ENCODE peak calls at places on chromosomes 6 and 20, in seven cellular contexts. E is sigmoid colon, S is keratinocyte, W is upper lobe of left lung, Z is choroid plexus epithelial cell, O is pancreas, Y is body of pancreas. Q is an unnamed sample.

GRCh38 chr6:104326173-104327001 is 533.3 kb downstream of the HACE1 start:
- DNase-seq in E (no peak), S (no peak), W (no peak), Z (peak), O (peak), Y (no peak), Q (peak)

GRCh38 chr6:113786168-113786567 is 71.0 kb upstream of the MARCKS start:
- DNase-seq in E (no peak), S (no peak), W (no peak), Z (no peak), O (no peak), Y (no peak), Q (peak)

GRCh38 chr20:11499235-11499634 is 418.5 kb upstream of the BTBD3 start:
- DNase-seq in E (no peak), S (no peak), W (no peak), Z (no peak), O (no peak), Y (no peak), Q (no peak)

GRCh38 chr20:29326376-29327070 is 1930.9 kb upstream of the DEFB115 start:
- DNase-seq in E (no peak), S (no peak), W (peak), Z (no peak), O (no peak), Y (no peak), Q (no peak)

GRCh38 chr6:7909323-7910276 is 988 bp downstream of the TXNDC5 start:
- DNase-seq in E (no peak), S (no peak), W (peak), Z (peak), O (peak), Y (peak), Q (no peak)

GRCh38 chr6:154995241-154996162 is at the start of gene TIAM2:
- DNase-seq in E (no peak), S (no peak), W (peak), Z (no peak), O (no peak), Y (no peak), Q (no peak)

GRCh38 chr6:74268821-74269600 is 573.0 kb downstream of the CD109 start:
- DNase-seq in E (no peak), S (no peak), W (no peak), Z (no peak), O (no peak), Y (no peak), Q (no peak)

GRCh38 chr20:16803965-16804792 is 56.0 kb downstream of the OTOR start:
- DNase-seq in E (peak), S (no peak), W (no peak), Z (peak), O (peak), Y (peak), Q (no peak)

GRCh38 chr6:133099573-133099972 is 141.6 kb upstream of the EYA4 start:
- DNase-seq in E (no peak), S (peak), W (no peak), Z (peak), O (no peak), Y (no peak), Q (peak)

GRCh38 chr6:143765422-143766184 is 77.5 kb upstream of the LTV1 start:
- DNase-seq in E (no peak), S (no peak), W (no peak), Z (no peak), O (no peak), Y (no peak), Q (no peak)

GRCh38 chr20:58546756-58547526 is 31.7 kb upstream of the APCDD1L start:
- DNase-seq in E (no peak), S (no peak), W (no peak), Z (no peak), O (no peak), Y (no peak), Q (no peak)

GRCh38 chr20:49140834-49141233 is 47.3 kb downstream of the STAU1 start:
- DNase-seq in E (no peak), S (no peak), W (no peak), Z (no peak), O (no peak), Y (no peak), Q (no peak)

GRCh38 chr6:154617175-154617574 is 106.7 kb upstream of the CNKSR3 start:
- DNase-seq in E (no peak), S (no peak), W (no peak), Z (peak), O (no peak), Y (no peak), Q (no peak)

GRCh38 chr6:920512-920911 is 227.6 kb upstream of the EXOC2 start:
- DNase-seq in E (no peak), S (no peak), W (no peak), Z (no peak), O (no peak), Y (no peak), Q (no peak)

GRCh38 chr6:29887819-29888581 is 54.3 kb upstream of the HLA-A start:
- DNase-seq in E (peak), S (peak), W (peak), Z (peak), O (peak), Y (peak), Q (no peak)

GRCh38 chr6:89439014-89439413 is 6.1 kb downstream of the ANKRD6 start:
- DNase-seq in E (no peak), S (no peak), W (no peak), Z (no peak), O (no peak), Y (no peak), Q (no peak)

GRCh38 chr20:6007094-6007528 is 46.7 kb downstream of the LRRN4 start:
- DNase-seq in E (no peak), S (no peak), W (no peak), Z (no peak), O (no peak), Y (no peak), Q (no peak)

DNA sequence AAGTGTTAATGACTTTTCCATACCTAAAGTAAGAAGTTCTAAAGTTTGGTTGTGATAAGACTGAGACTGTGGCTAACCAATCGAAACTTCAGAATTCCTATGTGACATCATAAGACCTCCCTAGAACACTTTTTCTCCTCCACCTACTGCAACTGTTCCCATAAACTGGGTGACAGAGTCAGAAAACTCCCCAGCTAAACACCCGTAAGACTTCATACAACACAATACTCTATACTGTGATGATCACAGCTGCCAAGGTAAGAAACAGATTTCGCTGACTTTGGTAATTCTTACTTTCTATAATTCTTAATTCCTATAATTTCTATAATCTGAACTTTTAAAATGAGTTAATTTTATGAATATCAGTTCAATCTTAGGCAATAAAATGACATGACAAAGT is at the start of gene PLN:
- DNase-seq in E (no peak), S (no peak), W (no peak), Z (no peak), O (no peak), Y (no peak), Q (no peak)
- H3K4me3 ChIP-seq in E (peak), S (no peak), W (no peak), Z (no peak), O (no peak), Y (no peak), Q (no peak)

GRCh38 chr6:148179786-148180185 is 162.9 kb upstream of the SASH1 start:
- DNase-seq in E (no peak), S (no peak), W (no peak), Z (peak), O (no peak), Y (no peak), Q (no peak)
- TF ChIP-seq CTCF in E (peak), S (no peak), W (peak), Z (peak), O (no peak), Y (peak), Q (peak)

GRCh38 chr6:139137716-139138115 is 2.8 kb downstream of the HECA start:
- DNase-seq in E (no peak), S (no peak), W (no peak), Z (no peak), O (no peak), Y (no peak), Q (no peak)
- H3K4me3 ChIP-seq in E (no peak), S (peak), W (no peak), Z (no peak), O (no peak), Y (no peak), Q (no peak)

GRCh38 chr20:63233061-63233344 is 2.7 kb upstream of the BIRC7 start:
- DNase-seq in E (no peak), S (no peak), W (no peak), Z (no peak), O (no peak), Y (no peak), Q (no peak)

GRCh38 chr20:63233924-63234323 is 1.8 kb upstream of the BIRC7 start:
- DNase-seq in E (no peak), S (no peak), W (peak), Z (no peak), O (no peak), Y (no peak), Q (no peak)

GRCh38 chr20:63228786-63229185 is 6.9 kb upstream of the BIRC7 start:
- DNase-seq in E (no peak), S (no peak), W (no peak), Z (no peak), O (no peak), Y (no peak), Q (no peak)

GRCh38 chr20:63232235-63233060 is 3.3 kb upstream of the BIRC7 start:
- DNase-seq in E (no peak), S (no peak), W (peak), Z (peak), O (no peak), Y (no peak), Q (peak)

GRCh38 chr20:63230800-63231268 is 4.9 kb upstream of the BIRC7 start:
- DNase-seq in E (peak), S (no peak), W (no peak), Z (peak), O (peak), Y (peak), Q (no peak)
- TF ChIP-seq CTCF in E (peak), S (peak), W (peak), Z (peak), O (no peak), Y (peak), Q (peak)

GRCh38 chr20:57481281-57481711 is 43.6 kb downstream of the CTCFL start:
- DNase-seq in E (no peak), S (no peak), W (peak), Z (no peak), O (no peak), Y (no peak), Q (no peak)
- H3K4me3 ChIP-seq in E (no peak), S (no peak), W (no peak), Z (no peak), O (no peak), Y (no peak), Q (no peak)

GRCh38 chr6:157659536-157660271 is 163.3 kb upstream of the SNX9 start:
- DNase-seq in E (no peak), S (no peak), W (no peak), Z (no peak), O (no peak), Y (peak), Q (no peak)
- TF ChIP-seq CTCF in E (no peak), S (no peak), W (no peak), Z (no peak), O (no peak), Y (no peak), Q (no peak)

DNA sequence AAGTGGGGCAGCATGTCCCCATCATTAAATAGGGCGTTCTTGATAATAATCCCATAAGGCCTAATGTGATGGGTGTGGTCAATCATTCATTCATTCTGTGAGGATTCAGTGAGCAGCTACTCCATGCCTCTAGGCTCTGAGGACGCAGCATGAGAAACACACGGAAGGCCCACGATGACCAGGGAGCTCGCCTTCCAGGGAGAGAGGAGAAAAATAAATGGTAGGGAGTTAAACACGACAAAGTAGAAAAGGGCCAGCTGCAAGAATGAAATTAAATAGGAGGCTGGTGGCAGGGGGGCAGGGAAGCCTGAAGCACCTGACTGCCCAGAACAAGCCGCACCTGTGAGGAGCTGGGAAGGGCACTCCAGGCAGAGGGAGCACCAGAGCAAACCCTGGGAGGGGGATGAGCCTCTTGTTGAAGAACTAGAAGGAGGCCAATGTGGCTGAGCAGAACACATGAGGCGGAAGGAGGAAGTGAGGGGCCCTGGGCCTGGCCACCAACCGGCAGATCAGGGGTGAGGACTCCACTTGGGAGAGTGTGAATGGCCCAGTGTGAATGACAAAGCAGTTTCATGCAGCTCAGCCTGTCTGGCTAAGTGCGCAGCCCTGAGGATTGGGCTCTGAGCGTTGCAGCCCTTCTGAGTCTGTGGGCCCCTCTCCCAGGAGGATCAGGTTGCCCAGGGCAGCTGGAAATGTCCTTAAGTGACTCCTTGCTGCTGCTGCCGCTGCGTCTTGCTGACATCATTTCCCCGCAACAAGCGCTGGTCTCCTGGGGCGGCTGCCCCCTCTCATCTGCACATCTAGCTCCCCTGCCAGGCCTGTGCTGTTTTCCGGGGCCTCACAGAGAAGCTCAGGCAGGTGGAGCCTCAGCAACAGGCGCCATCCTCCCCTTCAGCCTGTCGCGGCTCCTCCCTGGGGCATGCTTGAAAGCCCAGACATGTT is 99.9 kb downstream of the CDH26 start:
- DNase-seq in E (peak), S (no peak), W (peak), Z (peak), O (peak), Y (no peak), Q (no peak)
- H3K4me3 ChIP-seq in E (no peak), S (no peak), W (no peak), Z (no peak), O (no peak), Y (no peak), Q (no peak)

DNA sequence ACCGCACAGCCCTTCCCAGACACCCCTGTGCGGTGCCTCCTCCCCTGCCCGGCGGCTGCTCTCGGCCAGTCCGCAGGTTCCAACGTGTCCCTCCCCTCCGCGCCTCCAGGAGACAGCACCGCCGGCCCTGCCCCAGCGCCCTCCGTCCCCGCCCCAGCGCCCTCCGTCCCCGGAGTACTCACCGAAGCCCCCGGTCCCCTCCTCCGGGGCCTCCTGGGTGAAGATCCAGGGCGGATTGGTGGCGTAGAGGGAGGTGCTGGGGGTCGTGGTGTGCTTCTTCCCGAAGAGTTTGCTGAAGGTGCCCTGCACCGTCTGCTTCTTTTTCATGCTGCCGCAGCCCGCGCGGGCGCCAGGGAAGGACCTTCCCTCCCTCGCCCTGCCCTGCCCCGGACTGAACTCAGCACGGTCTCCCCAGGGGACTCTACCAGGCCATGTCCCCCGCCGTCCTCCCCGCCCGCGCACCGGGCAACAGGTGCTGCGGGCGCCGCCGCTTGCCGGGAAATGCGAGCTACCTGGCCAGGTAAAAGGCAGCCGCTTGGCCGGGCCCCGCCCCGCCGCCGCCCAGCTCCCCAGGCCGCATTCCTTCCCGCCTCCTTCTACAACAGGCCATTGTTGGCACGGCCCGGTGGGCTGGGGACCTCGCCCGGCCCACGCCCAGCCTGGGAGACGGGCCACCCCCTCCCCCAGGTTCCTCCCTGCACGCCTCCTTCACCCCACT is at the start of gene C6orf132:
- DNase-seq in E (no peak), S (no peak), W (peak), Z (peak), O (peak), Y (peak), Q (no peak)
- TF ChIP-seq CTCF in E (no peak), S (no peak), W (no peak), Z (no peak), O (no peak), Y (peak), Q (no peak)

GRCh38 chr20:40686434-40686882 is 2.6 kb downstream of the MAFB start:
- DNase-seq in E (no peak), S (no peak), W (no peak), Z (no peak), O (no peak), Y (no peak), Q (no peak)

GRCh38 chr20:40685349-40685748 is 3.7 kb downstream of the MAFB start:
- DNase-seq in E (no peak), S (no peak), W (no peak), Z (no peak), O (no peak), Y (no peak), Q (no peak)

GRCh38 chr20:40687384-40688128 is 1.5 kb downstream of the MAFB start:
- DNase-seq in E (no peak), S (no peak), W (peak), Z (peak), O (peak), Y (peak), Q (no peak)

GRCh38 chr20:40688129-40689099 is 622 bp downstream of the MAFB start:
- DNase-seq in E (no peak), S (no peak), W (peak), Z (peak), O (peak), Y (no peak), Q (no peak)

DNA sequence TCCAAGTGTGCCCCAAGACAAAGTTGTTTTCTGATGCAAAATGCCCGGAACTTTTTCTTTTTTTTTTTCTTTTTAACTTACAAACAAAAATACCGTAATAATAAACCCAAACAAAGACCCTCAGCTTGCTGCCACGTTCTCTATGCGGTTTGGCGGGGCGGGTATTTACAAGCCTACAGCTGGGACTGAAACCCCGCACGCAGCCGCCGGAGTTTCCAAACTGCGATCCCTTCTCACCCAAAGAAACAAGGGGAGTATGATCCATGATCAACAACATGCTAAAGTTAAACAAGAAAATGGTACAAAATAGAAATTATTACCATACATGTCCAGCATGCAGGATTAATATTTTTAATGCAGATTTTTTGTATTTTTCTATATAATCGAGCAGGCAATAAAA is 2.1 kb downstream of the MAFB start:
- DNase-seq in E (no peak), S (no peak), W (no peak), Z (no peak), O (no peak), Y (no peak), Q (no peak)
- H3K4me3 ChIP-seq in E (peak), S (no peak), W (peak), Z (peak), O (peak), Y (peak), Q (peak)

GRCh38 chr20:52217689-52218395 is 26.3 kb upstream of the ZFP64 start:
- DNase-seq in E (no peak), S (no peak), W (no peak), Z (no peak), O (no peak), Y (no peak), Q (no peak)

GRCh38 chr20:52224920-52225319 is 33.3 kb upstream of the ZFP64 start:
- DNase-seq in E (no peak), S (no peak), W (no peak), Z (no peak), O (no peak), Y (no peak), Q (no peak)

DNA sequence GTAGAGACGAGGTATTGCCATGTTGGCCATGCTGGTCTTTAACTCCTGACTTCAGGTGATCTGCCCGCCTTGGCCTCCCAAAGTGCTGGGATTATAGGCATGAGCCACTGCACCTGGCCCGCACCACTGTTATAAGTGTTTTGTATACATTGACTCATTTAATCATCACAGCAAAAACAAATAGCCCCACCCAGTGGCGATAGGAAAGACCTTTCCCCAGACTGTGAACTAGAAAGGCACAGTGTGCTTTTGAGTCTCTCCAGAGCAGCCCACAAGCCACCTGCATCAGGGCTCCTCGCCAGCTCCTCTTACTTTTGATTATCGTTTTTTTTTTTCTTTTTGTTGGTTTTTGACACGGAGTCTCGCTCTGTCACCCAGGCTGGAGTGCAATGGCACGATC is 27.9 kb upstream of the ZFP64 start:
- DNase-seq in E (no peak), S (no peak), W (no peak), Z (peak), O (no peak), Y (no peak), Q (no peak)
- TF ChIP-seq CTCF in E (no peak), S (peak), W (no peak), Z (peak), O (no peak), Y (no peak), Q (no peak)